ENCODE peak calls at places on chromosomes 11 and 22, in four cellular contexts. A is HCT116, R is K562, M is endothelial cell of umbilical vein. L is an unnamed sample.

GRCh38 chr11:123586568-123586967 is 67.9 kb downstream of the SCN3B start:
- DNase-seq in A (no peak), R (no peak), M (no peak), L (no peak)

GRCh38 chr22:49025791-49026475 is 801.7 kb downstream of the BRD1 start:
- DNase-seq in A (no peak), R (no peak), M (no peak), L (no peak)

GRCh38 chr11:45662665-45663485 is 2.5 kb downstream of the CHST1 start:
- DNase-seq in A (no peak), R (peak), M (peak), L (peak)

GRCh38 chr11:45045692-45046471 is 95.2 kb upstream of the TP53I11 start:
- DNase-seq in A (peak), R (no peak), M (peak), L (peak)

GRCh38 chr11:77027275-77027674 is 6.9 kb upstream of the B3GNT6 start:
- DNase-seq in A (no peak), R (no peak), M (no peak), L (peak)

GRCh38 chr11:123457187-123457770 is 27.2 kb downstream of the GRAMD1B start:
- DNase-seq in A (no peak), R (no peak), M (no peak), L (no peak)

GRCh38 chr11:61695917-61696316 is 15.7 kb downstream of the DAGLA start:
- DNase-seq in A (no peak), R (no peak), M (peak), L (peak)

GRCh38 chr11:38824573-38824972 is 2226.5 kb upstream of the RAG2 start:
- DNase-seq in A (no peak), R (no peak), M (no peak), L (peak)

GRCh38 chr22:33537059-33537458 is 383.2 kb downstream of the LARGE1 start:
- DNase-seq in A (no peak), R (no peak), M (no peak), L (no peak)

GRCh38 chr11:69534166-69534530 is 52.7 kb downstream of the LINC01488 start:
- DNase-seq in A (no peak), R (no peak), M (no peak), L (no peak)

GRCh38 chr22:30309981-30310672 is 16.6 kb downstream of the TBC1D10A start:
- DNase-seq in A (no peak), R (no peak), M (no peak), L (peak)

GRCh38 chr11:94171693-94172440 is 43.2 kb downstream of the PANX1 start:
- DNase-seq in A (peak), R (peak), M (peak), L (peak)

GRCh38 chr11:108698844-108699642 is 34.2 kb downstream of the DDX10 start:
- DNase-seq in A (no peak), R (no peak), M (no peak), L (peak)

GRCh38 chr22:39510529-39511149 is 8.5 kb downstream of the MIEF1 start:
- DNase-seq in A (no peak), R (no peak), M (no peak), L (no peak)

GRCh38 chr22:25404923-25405853 is 159.3 kb upstream of the GRK3 start:
- DNase-seq in A (no peak), R (peak), M (no peak), L (peak)

GRCh38 chr22:19723165-19723989 is at the start of gene GP1BB:
- DNase-seq in A (no peak), R (peak), M (peak), L (no peak)

GRCh38 chr11:132050577-132051180 is 680.3 kb downstream of the NTM start:
- DNase-seq in A (no peak), R (no peak), M (no peak), L (no peak)

GRCh38 chr11:111735262-111736116 is 30.7 kb downstream of the PPP2R1B start:
- DNase-seq in A (no peak), R (no peak), M (peak), L (peak)

GRCh38 chr11:30346068-30346688 is 23.3 kb downstream of the ARL14EP start:
- DNase-seq in A (peak), R (peak), M (peak), L (peak)

GRCh38 chr11:83070878-83071640 is 638 bp downstream of the RAB30 start:
- DNase-seq in A (no peak), R (peak), M (no peak), L (peak)

GRCh38 chr11:134486106-134486505 is 74.1 kb upstream of the B3GAT1 start:
- DNase-seq in A (no peak), R (no peak), M (no peak), L (no peak)

GRCh38 chr22:49243965-49244364 is 583.7 kb downstream of the BRD1 start:
- DNase-seq in A (no peak), R (no peak), M (no peak), L (no peak)

GRCh38 chr11:134372961-134373360 is 39.1 kb downstream of the B3GAT1 start:
- DNase-seq in A (no peak), R (no peak), M (no peak), L (no peak)

GRCh38 chr22:47618180-47618579 is 855.7 kb downstream of the TBC1D22A start:
- DNase-seq in A (no peak), R (no peak), M (no peak), L (no peak)

GRCh38 chr11:111725621-111726020 is 40.6 kb downstream of the PPP2R1B start:
- DNase-seq in A (no peak), R (no peak), M (no peak), L (no peak)

GRCh38 chr22:17366830-17367229 is 2.4 kb upstream of the CECR2 start:
- DNase-seq in A (peak), R (peak), M (no peak), L (no peak)

GRCh38 chr11:84524422-84525051 is 1102.6 kb downstream of the DLG2 start:
- DNase-seq in A (no peak), R (no peak), M (no peak), L (peak)
- H3K4me3 ChIP-seq in A (no peak), R (no peak), M (no peak), L (no peak)

GRCh38 chr11:110339456-110339855 is 43.0 kb upstream of the RDX start:
- DNase-seq in A (no peak), R (no peak), M (no peak), L (no peak)
- H2AFZ ChIP-seq in A (no peak), R (no peak), M (no peak), L (no peak)

DNA sequence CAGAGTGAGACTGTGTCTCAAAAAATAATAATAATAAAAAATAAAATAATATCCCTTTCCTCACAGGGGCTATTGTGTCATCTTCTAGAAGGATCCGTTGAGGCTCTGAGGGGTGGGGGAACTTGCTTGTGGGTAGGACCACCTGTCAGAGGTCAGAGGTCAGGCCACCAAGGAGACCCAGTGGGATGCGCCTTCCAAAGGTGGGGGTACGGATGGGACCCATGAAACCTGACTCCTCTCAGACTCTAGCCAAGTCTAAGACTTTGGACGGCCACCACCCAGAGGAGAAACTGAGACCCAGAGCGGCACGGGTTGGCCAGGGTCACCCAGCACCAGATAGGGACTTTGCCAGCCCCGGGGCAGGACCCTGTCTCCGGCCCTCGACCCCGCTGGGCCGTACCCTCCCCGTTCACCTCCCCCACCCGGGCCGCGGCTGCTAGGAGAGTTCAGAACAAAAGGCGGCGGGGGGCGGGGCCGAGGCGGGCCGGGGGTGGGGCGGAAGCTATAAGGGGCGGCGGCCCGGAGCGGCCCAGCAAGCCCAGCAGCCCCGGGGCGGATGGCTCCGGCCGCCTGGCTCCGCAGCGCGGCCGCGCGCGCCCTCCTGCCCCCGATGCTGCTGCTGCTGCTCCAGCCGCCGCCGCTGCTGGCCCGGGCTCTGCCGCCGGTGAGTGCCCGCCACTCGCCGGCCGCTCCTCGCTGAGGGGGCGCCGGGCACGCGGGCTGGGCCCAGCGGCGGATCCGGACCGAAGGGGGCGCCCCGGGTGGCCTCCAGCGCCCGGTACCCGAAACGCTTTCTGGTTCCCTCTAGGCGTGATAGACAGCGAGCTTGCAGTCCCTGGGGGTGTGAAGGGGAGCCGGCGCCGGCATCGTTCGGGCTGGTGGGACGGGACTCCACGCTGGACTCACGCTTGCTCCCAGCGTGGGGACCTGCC is at the start of gene MMP11:
- DNase-seq in A (no peak), R (peak), M (no peak), L (peak)
- H3K4me3 ChIP-seq in A (peak), R (peak), M (peak), L (peak)

DNA sequence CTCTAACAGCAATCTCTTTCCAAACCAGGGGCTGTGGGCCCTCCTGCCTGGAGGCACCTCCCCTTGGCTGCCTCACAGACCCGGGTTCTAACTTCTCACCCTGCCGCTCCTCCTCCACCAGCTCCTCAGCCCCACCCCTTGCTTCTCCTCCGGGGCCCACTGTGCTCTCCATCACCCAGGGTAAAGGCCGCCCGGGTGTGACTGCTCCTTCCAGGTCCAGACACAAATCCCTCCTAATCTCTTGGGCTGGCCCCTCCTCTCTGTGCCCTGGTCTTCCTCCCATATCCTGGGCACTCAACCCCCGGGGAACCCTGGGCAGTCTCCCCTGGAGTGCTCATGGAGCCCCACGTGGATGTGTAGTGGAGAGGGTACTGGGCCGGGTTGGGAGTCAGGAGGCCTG is 14.0 kb downstream of the TMPRSS13 start:
- DNase-seq in A (no peak), R (no peak), M (no peak), L (no peak)
- H2AFZ ChIP-seq in A (no peak), R (no peak), M (no peak), L (no peak)

DNA sequence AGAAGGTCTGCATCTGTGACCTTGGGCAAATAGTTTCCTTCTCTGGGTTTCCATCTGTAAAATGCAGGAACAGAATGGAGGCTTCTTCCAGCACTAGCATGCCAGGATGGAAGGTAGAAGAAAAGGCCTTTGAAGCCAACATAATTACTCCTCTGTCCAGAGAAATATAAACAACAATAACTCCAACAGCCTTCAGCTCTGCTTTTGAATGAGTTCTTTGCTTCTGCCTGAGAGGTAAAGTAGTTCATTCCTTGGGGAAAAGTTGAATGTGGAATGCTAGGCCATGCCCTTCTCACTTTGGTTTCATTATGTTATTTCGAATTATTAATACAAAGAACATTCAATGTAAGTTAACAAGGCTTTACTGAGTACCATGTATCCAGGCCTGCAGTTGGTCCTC is 61.2 kb upstream of the BLID start:
- DNase-seq in A (no peak), R (no peak), M (no peak), L (no peak)
- H3K4me3 ChIP-seq in A (no peak), R (no peak), M (peak), L (peak)

L was measured in GM23248.